ENCODE peak calls at places on chromosomes 12 and 14, in four cellular contexts. V, Y, A and Q are unnamed samples.

GRCh38 chr12:2960432-2960956 is 1.3 kb downstream of the TEAD4 start:
- DNase-seq in V (peak; percentile 72), A (no peak), Y (peak; percentile 48), Q (no peak)

GRCh38 chr14:105087308-105087962 is 22.2 kb upstream of the GPR132 start:
- DNase-seq in V (peak; percentile 38), A (no peak), Y (peak; percentile 40), Q (no peak)

GRCh38 chr12:85820117-85820516 is 16.1 kb downstream of the RASSF9 start:
- DNase-seq in V (no peak), A (no peak), Y (no peak), Q (no peak)

GRCh38 chr12:92431146-92431545 is 271.6 kb upstream of the PLEKHG7 start:
- DNase-seq in Y (peak; percentile 45), A (peak; percentile 77), V (no peak), Q (peak; percentile 31)

GRCh38 chr14:85471744-85472143 is 58.2 kb upstream of the FLRT2 start:
- DNase-seq in V (peak; percentile 89), A (no peak), Y (no peak), Q (no peak)

GRCh38 chr12:123761841-123762714 is at the start of gene DNAH10:
- DNase-seq in Y (peak; percentile 92), A (no peak), V (peak; percentile 15), Q (peak; percentile 69)

GRCh38 chr12:97308576-97309198 is 153.9 kb upstream of the RMST start:
- DNase-seq in Y (no peak), A (no peak), V (peak; percentile 46), Q (peak; percentile 83)

GRCh38 chr12:108939594-108939993 is 59.7 kb downstream of the DAO start:
- DNase-seq in Y (peak; percentile 57), A (peak; percentile 12), V (peak; percentile 28), Q (peak; percentile 61)

GRCh38 chr12:26612203-26612602 is 220.8 kb downstream of the ITPR2 start:
- DNase-seq in A (no peak), Y (no peak), V (no peak), Q (no peak)

GRCh38 chr14:102939820-102940561 is 17.5 kb downstream of the AMN start:
- DNase-seq in Y (no peak), A (no peak), V (no peak), Q (no peak)

GRCh38 chr14:58428011-58428807 is 690 bp downstream of the KIAA0586 start:
- DNase-seq in Y (no peak), V (peak; percentile 79), A (peak; percentile 31), Q (peak; percentile 80)

GRCh38 chr14:89684139-89684538 is 267.1 kb upstream of the FOXN3 start:
- DNase-seq in V (no peak), A (no peak), Y (no peak), Q (no peak)

GRCh38 chr14:54567634-54568561 is 970 bp downstream of the SAMD4A start:
- DNase-seq in V (peak; percentile 70), Y (peak; percentile 71), A (peak; percentile 38), Q (peak; percentile 86)

GRCh38 chr12:113241191-113242017 is 20.1 kb downstream of the TPCN1 start:
- DNase-seq in A (no peak), V (peak; percentile 99), Y (peak; percentile 44), Q (no peak)

GRCh38 chr12:43095669-43096068 is 456.3 kb downstream of the ADAMTS20 start:
- DNase-seq in Y (no peak), V (no peak), A (no peak), Q (no peak)

GRCh38 chr12:57490126-57490525 is 2.3 kb downstream of the MARS1 start:
- DNase-seq in V (no peak), A (no peak), Y (no peak), Q (no peak)

GRCh38 chr12:6839482-6840201 is 1.1 kb upstream of the GNB3 start:
- DNase-seq in V (no peak), Y (peak; percentile 88), A (no peak), Q (peak; percentile 97)

GRCh38 chr14:64038857-64039542 is 186.2 kb downstream of the SYNE2 start:
- DNase-seq in A (no peak), V (no peak), Y (no peak), Q (no peak)

GRCh38 chr12:108572166-108572790 is 9.9 kb downstream of the ISCU start:
- DNase-seq in Y (no peak), V (no peak), A (no peak), Q (no peak)

GRCh38 chr12:2503036-2503435 is 291.7 kb upstream of the FKBP4 start:
- DNase-seq in V (no peak), A (no peak), Y (no peak), Q (no peak)

GRCh38 chr12:124632510-124632909 is 65.1 kb upstream of the NCOR2 start:
- DNase-seq in A (no peak), Y (no peak), V (no peak), Q (no peak)

GRCh38 chr14:39035336-39035735 is 67.7 kb downstream of the SEC23A start:
- DNase-seq in A (no peak), Y (no peak), V (no peak), Q (no peak)

GRCh38 chr14:39034481-39035296 is 68.3 kb downstream of the SEC23A start:
- DNase-seq in V (peak; percentile 27), A (no peak), Y (no peak), Q (peak; percentile 69)

GRCh38 chr14:39030209-39030608 is 72.8 kb downstream of the SEC23A start:
- DNase-seq in V (no peak), Y (no peak), A (no peak), Q (no peak)

GRCh38 chr14:39036760-39037159 is 66.3 kb downstream of the SEC23A start:
- DNase-seq in Y (no peak), V (no peak), A (no peak), Q (no peak)

GRCh38 chr14:39033371-39033770 is 69.7 kb downstream of the SEC23A start:
- DNase-seq in Y (no peak), A (no peak), V (peak; percentile 21), Q (no peak)
- H2AFZ ChIP-seq in Y (no peak overlapping the region), A (no peak overlapping the region), V (no peak overlapping the region), Q (no peak overlapping the region)

DNA sequence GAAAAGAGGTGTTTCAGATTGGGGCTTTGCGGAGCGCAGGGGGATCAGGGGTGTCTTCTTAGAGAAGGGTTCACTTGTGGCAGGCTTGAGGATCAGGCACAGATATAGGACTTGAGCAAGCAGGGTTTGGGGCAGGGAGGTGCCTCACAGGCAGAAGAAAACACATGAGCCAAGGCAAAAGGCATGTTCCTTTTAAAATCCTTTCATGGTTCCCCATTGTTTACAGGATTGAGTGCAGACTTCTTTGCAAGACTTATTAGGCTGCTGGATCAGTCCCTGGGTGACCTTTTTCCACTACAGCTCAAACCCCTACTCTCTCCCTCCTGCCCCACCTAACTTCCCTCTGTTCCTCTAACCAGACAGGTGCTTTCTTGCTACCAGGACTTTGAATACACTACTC is 19.7 kb downstream of the HSPB8 start:
- DNase-seq in Y (no peak), V (no peak), A (no peak), Q (no peak)
- H3K27ac ChIP-seq in Y (no peak overlapping the region), V (no peak overlapping the region), A (no peak overlapping the region), Q (no peak overlapping the region)

GRCh38 chr14:67816326-67817009 is at the start of gene ZFYVE26:
- DNase-seq in A (peak; percentile 94), V (peak; percentile 96), Y (peak; percentile 97), Q (peak; percentile 100)
- H2AFZ ChIP-seq in A (peak within 1 kb of the TSS; percentile 98), V (peak within 1 kb of the TSS; percentile 66), Y (no peak within 1 kb of the TSS), Q (peak within 1 kb of the TSS; percentile 37)

GRCh38 chr14:31294736-31295398 is 87.3 kb upstream of the HECTD1 start:
- DNase-seq in Y (no peak), V (no peak), A (no peak), Q (no peak)
- H3K27ac ChIP-seq in Y (no peak overlapping the region), V (no peak overlapping the region), A (no peak overlapping the region), Q (no peak overlapping the region)

DNA sequence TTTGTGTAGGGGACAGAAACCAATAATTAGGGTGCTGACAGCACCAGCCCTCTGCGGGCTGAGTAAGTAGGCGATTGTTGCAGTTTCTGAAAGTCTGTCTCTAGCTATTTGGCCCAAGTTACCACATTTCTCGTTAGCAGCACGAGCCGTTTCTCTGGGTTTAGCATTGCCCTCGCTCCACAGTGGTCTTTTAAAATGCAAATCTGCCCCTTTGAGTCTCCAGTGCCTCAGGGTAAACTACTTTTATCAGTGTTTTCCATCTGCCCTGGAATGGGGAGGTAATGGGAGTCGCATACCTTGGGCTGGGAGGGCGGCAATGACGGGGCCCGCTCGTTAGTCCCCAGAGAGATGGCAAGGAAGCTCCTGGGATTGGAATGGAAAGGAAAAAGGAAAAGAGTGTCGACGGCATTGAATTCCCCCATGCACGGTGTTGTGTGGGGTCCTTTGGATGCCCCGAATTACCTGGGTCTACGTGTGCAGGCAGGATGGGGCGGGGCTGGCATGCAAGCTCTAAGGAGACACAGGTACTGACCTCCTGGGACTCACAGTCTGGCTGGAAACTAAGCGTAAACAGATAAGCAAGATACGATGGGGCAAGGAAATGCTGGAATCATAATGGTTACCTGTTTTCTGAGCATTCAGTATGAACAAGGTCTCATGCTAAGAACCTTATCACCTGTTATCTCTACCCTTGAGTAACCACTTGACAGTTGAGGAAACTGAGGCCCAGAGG is 131.8 kb upstream of the MAP1LC3B2 start:
- DNase-seq in A (no peak), Y (peak; percentile 96), V (peak; percentile 54), Q (no peak)
- H2AFZ ChIP-seq in A (no peak overlapping the region), Y (peak overlapping the region; percentile 23), V (peak overlapping the region; percentile 75), Q (no peak overlapping the region)